ENCODE peak calls at places on chromosome 1, in seven cellular contexts. One of them, this sample, is unnamed.

GRCh38 chr1:150162862-150163706 is 13.4 kb downstream of the PLEKHO1 start:
- DNase-seq in H1: peak; percentile 79
- DNase-seq in neuronal stem cell: peak; percentile 83
- DNase-seq in IMR-90: peak; percentile 100
- DNase-seq in mesendoderm: peak; percentile 98
- DNase-seq in H9: peak; percentile 96
- DNase-seq in trophoblast cell: peak; percentile 85
- DNase-seq in this sample: peak; percentile 100

GRCh38 chr1:77175230-77175844 is 43.9 kb downstream of the PIGK start:
- DNase-seq in H1: no peak
- DNase-seq in neuronal stem cell: peak; percentile 18
- DNase-seq in IMR-90: peak; percentile 6
- DNase-seq in mesendoderm: peak; percentile 69
- DNase-seq in H9: no peak
- DNase-seq in trophoblast cell: no peak
- DNase-seq in this sample: peak; percentile 12

GRCh38 chr1:115327270-115327669 is 10.8 kb downstream of the NGF start:
- DNase-seq in H1: no peak
- DNase-seq in neuronal stem cell: no peak
- DNase-seq in IMR-90: no peak
- DNase-seq in mesendoderm: no peak
- DNase-seq in H9: no peak
- DNase-seq in trophoblast cell: no peak
- DNase-seq in this sample: no peak

GRCh38 chr1:105427543-105427942 is 1628.9 kb upstream of the PRMT6 start:
- DNase-seq in H1: no peak
- DNase-seq in neuronal stem cell: no peak
- DNase-seq in IMR-90: no peak
- DNase-seq in mesendoderm: no peak
- DNase-seq in H9: no peak
- DNase-seq in trophoblast cell: no peak
- DNase-seq in this sample: no peak

GRCh38 chr1:10511494-10511885 is 36.7 kb downstream of the PEX14 start:
- DNase-seq in H1: no peak
- DNase-seq in neuronal stem cell: no peak
- DNase-seq in IMR-90: no peak
- DNase-seq in mesendoderm: no peak
- DNase-seq in H9: no peak
- DNase-seq in trophoblast cell: no peak
- DNase-seq in this sample: no peak

GRCh38 chr1:16984717-16985116 is 4.3 kb upstream of the MFAP2 start:
- DNase-seq in H1: peak; percentile 39
- DNase-seq in neuronal stem cell: no peak
- DNase-seq in IMR-90: peak; percentile 85
- DNase-seq in mesendoderm: peak; percentile 65
- DNase-seq in H9: no peak
- DNase-seq in trophoblast cell: peak; percentile 98
- DNase-seq in this sample: peak; percentile 21

GRCh38 chr1:79323240-79324025 is 316.9 kb upstream of the ADGRL4 start:
- DNase-seq in H1: no peak
- DNase-seq in neuronal stem cell: no peak
- DNase-seq in IMR-90: peak; percentile 100
- DNase-seq in mesendoderm: peak; percentile 17
- DNase-seq in H9: no peak
- DNase-seq in trophoblast cell: peak; percentile 82
- DNase-seq in this sample: peak; percentile 99

GRCh38 chr1:169041371-169041770 is 65.1 kb upstream of the ATP1B1 start:
- DNase-seq in H1: no peak
- DNase-seq in neuronal stem cell: no peak
- DNase-seq in IMR-90: no peak
- DNase-seq in mesendoderm: no peak
- DNase-seq in H9: no peak
- DNase-seq in trophoblast cell: peak; percentile 10
- DNase-seq in this sample: no peak

GRCh38 chr1:182633657-182634281 is 29.6 kb upstream of the RGS16 start:
- DNase-seq in H1: no peak
- DNase-seq in neuronal stem cell: no peak
- DNase-seq in IMR-90: no peak
- DNase-seq in mesendoderm: peak; percentile 28
- DNase-seq in H9: no peak
- DNase-seq in trophoblast cell: peak; percentile 37
- DNase-seq in this sample: no peak

GRCh38 chr1:181148636-181149035 is 60.1 kb downstream of the IER5 start:
- DNase-seq in H1: no peak
- DNase-seq in neuronal stem cell: no peak
- DNase-seq in IMR-90: no peak
- DNase-seq in mesendoderm: no peak
- DNase-seq in H9: no peak
- DNase-seq in trophoblast cell: no peak
- DNase-seq in this sample: no peak

GRCh38 chr1:154974808-154975408 is 427 bp downstream of the CKS1B start:
- DNase-seq in H1: peak; percentile 94
- DNase-seq in neuronal stem cell: peak; percentile 99
- DNase-seq in IMR-90: peak; percentile 93
- DNase-seq in mesendoderm: peak; percentile 98
- DNase-seq in H9: peak; percentile 97
- DNase-seq in trophoblast cell: peak; percentile 100
- DNase-seq in this sample: peak; percentile 97

GRCh38 chr1:94690033-94690712 is 130.0 kb upstream of the SLC44A3 start:
- DNase-seq in H1: no peak
- DNase-seq in neuronal stem cell: no peak
- DNase-seq in IMR-90: peak; percentile 72
- DNase-seq in mesendoderm: no peak
- DNase-seq in H9: no peak
- DNase-seq in trophoblast cell: peak; percentile 77
- DNase-seq in this sample: no peak

GRCh38 chr1:12549460-12550349 is 68.3 kb downstream of the DHRS3 start:
- DNase-seq in H1: no peak
- DNase-seq in neuronal stem cell: peak; percentile 35
- DNase-seq in IMR-90: peak; percentile 98
- DNase-seq in mesendoderm: no peak
- DNase-seq in H9: no peak
- DNase-seq in trophoblast cell: peak; percentile 64
- DNase-seq in this sample: peak; percentile 45

GRCh38 chr1:12158362-12159092 is 8.3 kb upstream of the TNFRSF1B start:
- DNase-seq in H1: no peak
- DNase-seq in neuronal stem cell: peak; percentile 41
- DNase-seq in IMR-90: no peak
- DNase-seq in mesendoderm: no peak
- DNase-seq in H9: no peak
- DNase-seq in trophoblast cell: no peak
- DNase-seq in this sample: no peak

GRCh38 chr1:157499516-157499915 is 52.8 kb downstream of the FCRL5 start:
- DNase-seq in H1: no peak
- DNase-seq in neuronal stem cell: no peak
- DNase-seq in IMR-90: no peak
- DNase-seq in mesendoderm: no peak
- DNase-seq in H9: no peak
- DNase-seq in trophoblast cell: no peak
- DNase-seq in this sample: no peak

GRCh38 chr1:202880062-202880461 is 8.9 kb downstream of the RABIF start:
- DNase-seq in H1: no peak
- DNase-seq in neuronal stem cell: no peak
- DNase-seq in IMR-90: no peak
- DNase-seq in mesendoderm: no peak
- DNase-seq in H9: no peak
- DNase-seq in trophoblast cell: no peak
- DNase-seq in this sample: no peak

GRCh38 chr1:41528106-41528505 is 43.6 kb upstream of the EDN2 start:
- DNase-seq in H1: no peak
- DNase-seq in neuronal stem cell: no peak
- DNase-seq in IMR-90: no peak
- DNase-seq in mesendoderm: no peak
- DNase-seq in H9: no peak
- DNase-seq in trophoblast cell: no peak
- DNase-seq in this sample: no peak

GRCh38 chr1:156592158-156592909 is 758 bp downstream of the NAXE start:
- DNase-seq in H1: no peak
- DNase-seq in neuronal stem cell: no peak
- DNase-seq in IMR-90: no peak
- DNase-seq in mesendoderm: no peak
- DNase-seq in H9: no peak
- DNase-seq in trophoblast cell: no peak
- DNase-seq in this sample: no peak

GRCh38 chr1:33516428-33516827 is 44.0 kb downstream of the ZSCAN20 start:
- DNase-seq in H1: no peak
- DNase-seq in neuronal stem cell: no peak
- DNase-seq in IMR-90: no peak
- DNase-seq in mesendoderm: peak; percentile 15
- DNase-seq in H9: peak; percentile 48
- DNase-seq in trophoblast cell: peak; percentile 36
- DNase-seq in this sample: no peak

GRCh38 chr1:81921344-81921743 is 120.6 kb downstream of the ADGRL2 start:
- DNase-seq in H1: no peak
- DNase-seq in neuronal stem cell: no peak
- DNase-seq in IMR-90: no peak
- DNase-seq in mesendoderm: no peak
- DNase-seq in H9: no peak
- DNase-seq in trophoblast cell: no peak
- DNase-seq in this sample: peak; percentile 30

GRCh38 chr1:18954270-18955071 is 2.0 kb downstream of the IFFO2 start:
- DNase-seq in H1: no peak
- DNase-seq in neuronal stem cell: no peak
- DNase-seq in IMR-90: no peak
- DNase-seq in mesendoderm: no peak
- DNase-seq in H9: no peak
- DNase-seq in trophoblast cell: no peak
- DNase-seq in this sample: peak; percentile 70

GRCh38 chr1:37089750-37090149 is 55.4 kb upstream of the GRIK3 start:
- DNase-seq in H1: no peak
- DNase-seq in neuronal stem cell: no peak
- DNase-seq in IMR-90: no peak
- DNase-seq in mesendoderm: no peak
- DNase-seq in H9: no peak
- DNase-seq in trophoblast cell: no peak
- DNase-seq in this sample: no peak

GRCh38 chr1:13948851-13949490 is 249.0 kb downstream of the PRDM2 start:
- DNase-seq in H1: no peak
- DNase-seq in neuronal stem cell: no peak
- DNase-seq in IMR-90: no peak
- DNase-seq in mesendoderm: no peak
- DNase-seq in H9: no peak
- DNase-seq in trophoblast cell: no peak
- DNase-seq in this sample: no peak

GRCh38 chr1:15429701-15430149 is 8.5 kb upstream of the CTRC start:
- DNase-seq in H1: no peak
- DNase-seq in neuronal stem cell: no peak
- DNase-seq in IMR-90: peak; percentile 87
- DNase-seq in mesendoderm: no peak
- DNase-seq in H9: no peak
- DNase-seq in trophoblast cell: peak; percentile 95
- DNase-seq in this sample: peak; percentile 73

GRCh38 chr1:77382361-77382760 is 100.5 kb downstream of the AK5 start:
- DNase-seq in H1: no peak
- DNase-seq in neuronal stem cell: no peak
- DNase-seq in IMR-90: peak; percentile 66
- DNase-seq in mesendoderm: no peak
- DNase-seq in H9: no peak
- DNase-seq in trophoblast cell: no peak
- DNase-seq in this sample: no peak

GRCh38 chr1:8706995-8707396 is 110.4 kb downstream of the RERE start:
- DNase-seq in H1: no peak
- DNase-seq in neuronal stem cell: peak; percentile 75
- DNase-seq in IMR-90: peak; percentile 32
- DNase-seq in mesendoderm: peak; percentile 93
- DNase-seq in H9: no peak
- DNase-seq in trophoblast cell: peak; percentile 86
- DNase-seq in this sample: peak; percentile 82

GRCh38 chr1:74842726-74843125 is 109.8 kb downstream of the TYW3 start:
- DNase-seq in H1: no peak
- DNase-seq in neuronal stem cell: no peak
- DNase-seq in IMR-90: no peak
- DNase-seq in mesendoderm: no peak
- DNase-seq in H9: no peak
- DNase-seq in trophoblast cell: no peak
- DNase-seq in this sample: no peak

DNA sequence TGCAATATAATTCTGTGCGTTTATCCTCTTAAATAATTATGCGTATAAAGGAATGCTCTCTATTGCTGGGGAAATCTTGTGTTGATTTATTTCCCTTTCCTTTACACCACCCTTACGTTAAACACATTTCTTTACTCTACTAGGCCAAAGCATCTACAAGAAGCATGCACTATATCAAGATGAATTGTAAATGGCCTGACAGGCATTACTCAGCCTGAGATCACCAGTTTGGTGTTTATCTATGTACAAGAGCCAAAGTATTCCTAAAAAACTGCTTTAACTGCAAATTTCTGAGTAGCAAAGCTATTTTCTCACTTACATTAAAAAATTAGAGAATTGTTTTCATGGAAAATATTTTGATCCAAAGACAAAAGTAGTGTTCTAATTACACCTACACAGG is 114.8 kb downstream of the TYW3 start:
- DNase-seq in H1: no peak
- DNase-seq in neuronal stem cell: no peak
- DNase-seq in IMR-90: peak; percentile 69
- DNase-seq in mesendoderm: no peak
- DNase-seq in H9: no peak
- DNase-seq in trophoblast cell: no peak
- DNase-seq in this sample: no peak
- H2BK5ac ChIP-seq in H1: no peak overlapping the region
- H2BK5ac ChIP-seq in neuronal stem cell: no peak overlapping the region
- H2BK5ac ChIP-seq in IMR-90: no peak overlapping the region
- H2BK5ac ChIP-seq in mesendoderm: no peak overlapping the region
- H2BK5ac ChIP-seq in H9: no peak overlapping the region
- H2BK5ac ChIP-seq in trophoblast cell: no peak overlapping the region
- H2BK5ac ChIP-seq in this sample: no peak overlapping the region

GRCh38 chr1:7677815-7678214 is 93.3 kb upstream of the VAMP3 start:
- DNase-seq in H1: no peak
- DNase-seq in neuronal stem cell: no peak
- DNase-seq in IMR-90: no peak
- DNase-seq in mesendoderm: no peak
- DNase-seq in H9: no peak
- DNase-seq in trophoblast cell: no peak
- DNase-seq in this sample: no peak
- H2BK5ac ChIP-seq in H1: no peak overlapping the region
- H2BK5ac ChIP-seq in neuronal stem cell: peak overlapping the region; percentile 54
- H2BK5ac ChIP-seq in IMR-90: no peak overlapping the region
- H2BK5ac ChIP-seq in mesendoderm: no peak overlapping the region
- H2BK5ac ChIP-seq in H9: no peak overlapping the region
- H2BK5ac ChIP-seq in trophoblast cell: no peak overlapping the region
- H2BK5ac ChIP-seq in this sample: no peak overlapping the region

DNA sequence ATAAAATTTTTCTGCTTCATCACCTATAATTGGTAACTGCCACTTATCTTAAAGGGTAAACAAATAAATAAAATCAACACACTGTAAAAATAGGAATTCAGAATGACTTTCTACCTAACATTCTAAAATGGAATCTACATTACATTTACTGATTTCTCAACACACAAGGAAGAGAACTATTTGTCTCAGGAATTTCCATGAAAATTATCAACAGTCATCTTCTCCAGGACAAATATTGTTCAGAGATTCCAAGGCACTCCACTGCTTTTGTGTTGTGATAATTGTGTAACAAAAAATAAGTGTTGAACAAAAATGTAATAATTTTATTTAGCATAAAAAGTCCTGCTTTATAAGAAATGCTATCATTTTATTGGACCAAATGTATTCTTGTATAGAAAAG is 7.3 kb downstream of the ODF2L start:
- DNase-seq in H1: no peak
- DNase-seq in neuronal stem cell: no peak
- DNase-seq in IMR-90: no peak
- DNase-seq in mesendoderm: no peak
- DNase-seq in H9: no peak
- DNase-seq in trophoblast cell: peak; percentile 70
- DNase-seq in this sample: no peak
- H2BK5ac ChIP-seq in H1: no peak overlapping the region
- H2BK5ac ChIP-seq in neuronal stem cell: no peak overlapping the region
- H2BK5ac ChIP-seq in IMR-90: no peak overlapping the region
- H2BK5ac ChIP-seq in mesendoderm: no peak overlapping the region
- H2BK5ac ChIP-seq in H9: no peak overlapping the region
- H2BK5ac ChIP-seq in trophoblast cell: no peak overlapping the region
- H2BK5ac ChIP-seq in this sample: no peak overlapping the region

GRCh38 chr1:172547071-172547470 is 14.1 kb downstream of the SUCO start:
- DNase-seq in H1: no peak
- DNase-seq in neuronal stem cell: no peak
- DNase-seq in IMR-90: peak; percentile 68
- DNase-seq in mesendoderm: no peak
- DNase-seq in H9: no peak
- DNase-seq in trophoblast cell: no peak
- DNase-seq in this sample: peak; percentile 32
- H2BK5ac ChIP-seq in H1: no peak overlapping the region
- H2BK5ac ChIP-seq in neuronal stem cell: no peak overlapping the region
- H2BK5ac ChIP-seq in IMR-90: no peak overlapping the region
- H2BK5ac ChIP-seq in mesendoderm: no peak overlapping the region
- H2BK5ac ChIP-seq in H9: no peak overlapping the region
- H2BK5ac ChIP-seq in trophoblast cell: no peak overlapping the region
- H2BK5ac ChIP-seq in this sample: no peak overlapping the region

This sample was measured in mesenchymal stem cell.